ENCODE peak calls at places on chromosomes 16 and 17, in five cellular contexts. X is choroid plexus epithelial cell, C is pancreas, A is left ventricle myocardium inferior, W is mammary epithelial cell. U is an unnamed sample.

GRCh38 chr17:2445638-2446037 is 44.8 kb upstream of the MNT start:
- DNase-seq in X (no peak), C (no peak), A (no peak), W (no peak), U (no peak)

GRCh38 chr16:58099097-58099955 is 29.9 kb downstream of the CFAP20 start:
- DNase-seq in X (no peak), C (no peak), A (no peak), W (no peak), U (no peak)

GRCh38 chr17:32319548-32319905 is 22.4 kb downstream of the C17orf75 start:
- DNase-seq in X (peak; percentile 63), C (peak; percentile 64), A (peak; percentile 78), W (peak; percentile 41), U (peak; percentile 27)

GRCh38 chr16:69482410-69482951 is 58.1 kb downstream of the CYB5B start:
- DNase-seq in X (peak; percentile 58), C (no peak), A (peak; percentile 72), W (no peak), U (peak; percentile 84)

GRCh38 chr17:75487351-75488070 is 27.8 kb downstream of the CASKIN2 start:
- DNase-seq in X (peak; percentile 32), C (no peak), A (no peak), W (no peak), U (peak; percentile 20)

GRCh38 chr17:28330671-28331070 is 4.6 kb downstream of the IFT20 start:
- DNase-seq in X (no peak), C (peak; percentile 11), A (no peak), W (no peak), U (no peak)

GRCh38 chr17:64732336-64733006 is 70.4 kb upstream of the SMURF2 start:
- DNase-seq in X (peak; percentile 53), C (no peak), A (peak; percentile 46), W (no peak), U (peak; percentile 98)

GRCh38 chr17:48614904-48615211 is 234 bp downstream of the HOXB8 start:
- DNase-seq in X (no peak), C (no peak), A (no peak), W (no peak), U (no peak)

GRCh38 chr16:54061454-54061853 is 225.1 kb downstream of the IRX3 start:
- DNase-seq in X (no peak), C (no peak), A (no peak), W (no peak), U (no peak)

GRCh38 chr16:88062341-88062861 is 111.2 kb downstream of the BANP start:
- DNase-seq in X (peak; percentile 76), C (no peak), A (peak; percentile 44), W (no peak), U (peak; percentile 87)

GRCh38 chr17:4953461-4953961 is 2.6 kb downstream of the ENO3 start:
- DNase-seq in X (peak; percentile 62), C (no peak), A (no peak), W (no peak), U (peak; percentile 78)

GRCh38 chr16:15752717-15753488 is 102.9 kb downstream of the NDE1 start:
- DNase-seq in X (no peak), C (no peak), A (no peak), W (no peak), U (no peak)

GRCh38 chr16:48684148-48684547 is 74.2 kb upstream of the N4BP1 start:
- DNase-seq in X (no peak), C (no peak), A (no peak), W (no peak), U (no peak)

GRCh38 chr16:57377080-57377841 is 5.0 kb downstream of the CX3CL1 start:
- DNase-seq in X (peak; percentile 11), C (no peak), A (no peak), W (peak; percentile 72), U (no peak)

GRCh38 chr17:57956311-57957119 is 1.3 kb upstream of the CUEDC1 start:
- DNase-seq in X (no peak), C (peak; percentile 3), A (no peak), W (no peak), U (no peak)

GRCh38 chr17:32323784-32324590 is 18.0 kb downstream of the C17orf75 start:
- DNase-seq in X (peak; percentile 52), C (peak; percentile 43), A (no peak), W (peak; percentile 72), U (peak; percentile 16)

GRCh38 chr16:81495321-81496234 is 51.0 kb downstream of the CMIP start:
- DNase-seq in X (no peak), C (no peak), A (peak; percentile 66), W (no peak), U (no peak)

GRCh38 chr16:30356401-30357084 is 1.4 kb upstream of the CD2BP2 start:
- DNase-seq in X (no peak), C (peak; percentile 35), A (no peak), W (no peak), U (no peak)

GRCh38 chr17:40422990-40423611 is 5.4 kb upstream of the TOP2A start:
- DNase-seq in X (no peak), C (no peak), A (no peak), W (no peak), U (no peak)

GRCh38 chr16:11139624-11140375 is 116.2 kb downstream of the SOCS1 start:
- DNase-seq in X (no peak), C (no peak), A (no peak), W (no peak), U (no peak)

GRCh38 chr17:39138416-39139136 is 12.9 kb downstream of the PLXDC1 start:
- DNase-seq in X (no peak), C (no peak), A (no peak), W (no peak), U (no peak)
- H3K4me3 ChIP-seq in X (no peak overlapping the region), C (no peak overlapping the region), A (no peak overlapping the region), W (no peak overlapping the region), U (peak overlapping the region; percentile 5)

GRCh38 chr16:79261461-79261860 is 339.1 kb downstream of the MAF start:
- DNase-seq in X (no peak), C (no peak), A (peak; percentile 57), W (no peak), U (no peak)
- TF ChIP-seq CTCF in X (no peak), C (no peak), A (peak; percentile 65), W (no peak), U (no peak)

GRCh38 chr16:1020591-1020990 is 39.0 kb downstream of the SOX8 start:
- DNase-seq in X (no peak), C (no peak), A (no peak), W (no peak), U (no peak)

GRCh38 chr16:1018447-1018846 is 36.9 kb downstream of the SOX8 start:
- DNase-seq in X (no peak), C (no peak), A (no peak), W (no peak), U (no peak)

GRCh38 chr16:1019934-1020305 is 38.4 kb downstream of the SOX8 start:
- DNase-seq in X (no peak), C (no peak), A (peak; percentile 37), W (no peak), U (peak; percentile 50)

GRCh38 chr16:1021553-1022160 is 40.1 kb downstream of the SOX8 start:
- DNase-seq in X (no peak), C (no peak), A (no peak), W (no peak), U (no peak)

DNA sequence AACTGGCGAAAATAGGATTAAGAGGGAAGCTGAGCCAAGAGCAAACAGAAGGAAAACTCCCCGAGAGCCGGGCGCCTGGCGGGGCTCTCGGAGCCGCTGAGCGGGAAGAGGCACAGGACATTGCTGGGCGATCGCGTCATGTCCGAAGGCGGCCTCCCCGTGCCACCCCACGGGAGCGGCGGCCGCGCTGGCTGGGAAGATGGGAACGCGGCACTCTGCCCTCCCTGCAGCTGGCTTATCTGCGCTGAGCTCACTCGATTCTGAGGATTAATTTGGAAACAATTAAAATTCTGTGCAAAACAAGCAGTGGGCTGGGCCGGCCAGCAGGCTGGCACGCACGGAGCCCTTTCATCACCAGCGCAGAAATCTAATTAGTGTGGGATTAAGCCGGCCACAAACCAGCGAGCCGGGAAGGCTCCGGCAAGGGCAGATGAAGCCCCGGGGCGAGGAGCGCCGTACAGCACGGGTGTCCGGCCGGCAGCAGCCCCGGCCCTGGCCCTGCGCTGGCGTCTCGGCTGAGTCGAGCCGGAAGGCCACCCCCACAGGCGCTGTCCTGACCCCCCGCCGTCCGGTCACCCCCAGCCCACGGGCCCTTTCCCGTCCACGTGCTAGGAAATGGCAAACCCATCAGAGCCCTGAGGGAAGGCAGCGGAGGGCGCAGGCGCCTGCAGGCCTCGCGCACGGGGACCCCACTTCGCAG is 37.8 kb downstream of the SOX8 start:
- DNase-seq in X (peak; percentile 48), C (no peak), A (peak; percentile 65), W (peak; percentile 14), U (peak; percentile 79)
- H3K4me3 ChIP-seq in X (peak overlapping the region; percentile 25), C (no peak overlapping the region), A (peak overlapping the region; percentile 61), W (no peak overlapping the region), U (peak overlapping the region; percentile 11)

DNA sequence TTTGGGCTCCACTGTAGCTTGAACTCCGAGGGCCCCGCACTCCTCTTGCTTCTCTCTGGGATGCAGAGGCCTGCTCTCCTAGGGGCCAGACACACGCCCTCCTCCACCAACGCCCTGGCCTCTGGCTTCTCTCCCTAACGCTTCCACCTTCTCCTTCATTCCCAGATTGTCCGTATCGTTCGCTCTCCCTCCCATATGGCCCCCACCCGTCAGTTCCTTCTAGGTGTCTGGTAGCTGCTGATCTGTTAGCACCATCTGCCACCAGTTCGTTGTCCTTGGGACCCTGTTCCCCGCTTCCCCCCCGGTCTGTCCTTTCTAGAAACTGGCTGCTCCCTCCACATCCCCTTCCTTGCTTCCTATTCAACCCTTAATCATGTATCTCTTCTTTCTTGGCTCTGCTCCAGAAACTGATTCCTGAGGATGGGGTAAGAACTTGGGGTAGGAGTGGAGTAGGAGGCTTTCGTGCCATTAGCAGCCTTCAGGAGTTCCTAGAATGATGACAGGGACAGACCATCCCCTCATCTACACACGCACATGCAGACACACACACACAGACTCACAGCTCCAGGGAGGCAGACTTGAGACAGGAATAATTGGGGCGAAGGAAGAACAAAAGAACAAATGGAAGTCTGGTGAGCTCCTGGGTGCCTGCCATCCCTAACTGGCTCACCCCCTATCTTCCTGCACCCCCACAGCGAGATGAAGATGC is 4.3 kb downstream of the ATP1B2 start:
- DNase-seq in X (peak; percentile 23), C (no peak), A (no peak), W (no peak), U (no peak)
- TF ChIP-seq CTCF in X (no peak), C (no peak), A (no peak), W (no peak), U (no peak)

DNA sequence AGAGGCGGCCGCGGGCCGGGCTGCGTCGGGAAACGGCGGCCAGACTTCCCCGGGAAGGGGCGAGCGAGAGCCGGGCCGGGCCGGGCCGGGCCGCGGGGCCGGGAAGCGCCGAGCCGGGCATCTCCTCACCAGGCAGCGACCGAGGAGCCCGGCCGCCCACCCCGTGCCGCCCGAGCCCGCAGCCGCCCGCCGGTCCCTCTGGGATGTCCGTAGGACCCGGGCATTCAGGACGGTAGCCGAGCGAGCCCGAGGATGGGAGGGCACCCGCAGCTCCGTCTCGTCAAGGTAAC is at the start of gene CRHR1:
- DNase-seq in X (no peak), C (no peak), A (no peak), W (no peak), U (no peak)
- H3K4me3 ChIP-seq in X (no peak within 1 kb of the TSS), C (peak within 1 kb of the TSS; percentile 13), A (peak within 1 kb of the TSS; percentile 67), W (peak within 1 kb of the TSS; percentile 44), U (peak within 1 kb of the TSS; percentile 24)

GRCh38 chr17:80694085-80694991 is 149.7 kb downstream of the RPTOR start:
- DNase-seq in X (no peak), C (no peak), A (no peak), W (no peak), U (no peak)
- TF ChIP-seq CTCF in X (no peak), C (no peak), A (no peak), W (no peak), U (no peak)

U was measured in foreskin fibroblast.